ENCODE peak calls at places on chromosomes 11 and 22, in five cellular contexts. R is tibial nerve, Q is astrocyte of the spinal cord, Z is WERI-Rb-1, J is AG09309. Y is an unnamed sample.

GRCh38 chr11:4479676-4480075 is 2.8 kb upstream of the OR52K1 start:
- DNase-seq in Q (no peak), R (no peak), J (no peak), Z (no peak), Y (peak)

GRCh38 chr11:76709756-76710155 is 39.2 kb upstream of the LRRC32 start:
- DNase-seq in Q (no peak), R (no peak), Z (no peak), J (no peak), Y (no peak)

GRCh38 chr11:19970944-19971343 is 189.3 kb downstream of the DBX1 start:
- DNase-seq in Z (no peak), J (no peak), Q (no peak), R (no peak), Y (no peak)

GRCh38 chr11:108754901-108755625 is 90.2 kb downstream of the DDX10 start:
- DNase-seq in R (peak), Q (peak), J (peak), Z (no peak), Y (no peak)

GRCh38 chr22:45007247-45007945 is 2.4 kb downstream of the PHF21B start:
- DNase-seq in J (no peak), Z (peak), Q (peak), R (no peak), Y (peak)

GRCh38 chr11:33933607-33934006 is 41.7 kb upstream of the LMO2 start:
- DNase-seq in J (no peak), Z (no peak), Q (no peak), R (no peak), Y (no peak)

GRCh38 chr11:69866648-69867047 is 47.4 kb upstream of the FGF3 start:
- DNase-seq in J (no peak), Q (no peak), Z (no peak), R (no peak), Y (no peak)

GRCh38 chr11:47504910-47505309 is 48.0 kb downstream of the CELF1 start:
- DNase-seq in Z (no peak), J (no peak), Q (no peak), R (no peak), Y (no peak)

GRCh38 chr11:66860449-66860831 is 3.6 kb downstream of the LRFN4 start:
- DNase-seq in R (no peak), Z (no peak), Q (no peak), J (no peak), Y (no peak)

GRCh38 chr11:127864861-127865260 is 722.5 kb downstream of the ETS1 start:
- DNase-seq in Z (no peak), J (no peak), Q (no peak), R (no peak), Y (no peak)

GRCh38 chr22:23402275-23403151 is 177.6 kb downstream of the IGLL1 start:
- DNase-seq in Z (peak), R (no peak), Q (peak), J (no peak), Y (peak)

GRCh38 chr11:114129699-114130659 is 70.5 kb downstream of the ZBTB16 start:
- DNase-seq in R (no peak), Z (no peak), J (no peak), Q (no peak), Y (peak)

GRCh38 chr11:21622995-21623394 is 569.9 kb upstream of the ANO5 start:
- DNase-seq in R (no peak), Q (no peak), Z (peak), J (no peak), Y (no peak)

GRCh38 chr11:119789766-119790407 is 60.9 kb upstream of the NECTIN1 start:
- DNase-seq in J (no peak), Z (no peak), Q (no peak), R (no peak), Y (no peak)

GRCh38 chr11:75073459-75074190 is 23.1 kb downstream of the OR2AT4 start:
- DNase-seq in Z (peak), R (no peak), J (no peak), Q (no peak), Y (peak)

GRCh38 chr11:79198203-79198897 is 242.5 kb downstream of the TENM4 start:
- DNase-seq in R (no peak), Z (no peak), J (no peak), Q (no peak), Y (no peak)

GRCh38 chr11:79088967-79089366 is 351.9 kb downstream of the TENM4 start:
- DNase-seq in R (no peak), Q (no peak), Z (peak), J (no peak), Y (no peak)

GRCh38 chr22:19705181-19705934 is 8.9 kb upstream of the SEPTIN5 start:
- DNase-seq in Q (no peak), R (no peak), Z (peak), J (no peak), Y (no peak)

GRCh38 chr22:23888615-23889401 is 5.4 kb upstream of the MIF start:
- DNase-seq in J (no peak), R (no peak), Z (no peak), Q (peak), Y (no peak)

DNA sequence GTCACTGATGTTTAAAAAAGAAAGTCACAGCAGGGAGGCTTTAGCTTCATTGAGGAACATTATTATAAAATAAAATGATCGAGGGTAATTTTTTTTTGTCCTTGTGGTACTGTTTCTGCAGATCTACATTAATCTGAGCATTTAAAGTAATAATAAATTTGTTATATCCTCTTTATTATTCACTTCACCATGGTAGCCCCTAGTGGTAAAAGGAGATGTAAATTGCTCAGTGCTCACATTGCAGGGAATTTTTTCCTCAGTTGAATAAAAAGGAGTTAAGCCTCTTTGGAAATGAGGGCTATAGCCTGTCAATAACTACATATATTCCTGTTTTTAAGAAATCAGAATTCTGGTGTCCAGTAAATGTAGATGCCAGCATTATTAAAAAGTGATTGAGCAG is 99.7 kb upstream of the VPREB1 start:
- DNase-seq in J (no peak), Q (no peak), R (no peak), Z (no peak), Y (peak)
- TF ChIP-seq CTCF in J (no peak), Q (peak), R (no peak), Z (no peak), Y (no peak)

GRCh38 chr11:7577883-7578242 is 64.1 kb downstream of the PPFIBP2 start:
- DNase-seq in Z (no peak), Q (peak), J (no peak), R (no peak), Y (peak)
- H3K4me3 ChIP-seq in Z (no peak), Q (peak), J (peak), R (peak), Y (no peak)

GRCh38 chr11:13883042-13883441 is 79.5 kb upstream of the SPON1 start:
- DNase-seq in Q (no peak), Z (no peak), J (no peak), R (no peak), Y (no peak)
- TF ChIP-seq CTCF in Q (no peak), Z (no peak), J (no peak), R (no peak), Y (no peak)

DNA sequence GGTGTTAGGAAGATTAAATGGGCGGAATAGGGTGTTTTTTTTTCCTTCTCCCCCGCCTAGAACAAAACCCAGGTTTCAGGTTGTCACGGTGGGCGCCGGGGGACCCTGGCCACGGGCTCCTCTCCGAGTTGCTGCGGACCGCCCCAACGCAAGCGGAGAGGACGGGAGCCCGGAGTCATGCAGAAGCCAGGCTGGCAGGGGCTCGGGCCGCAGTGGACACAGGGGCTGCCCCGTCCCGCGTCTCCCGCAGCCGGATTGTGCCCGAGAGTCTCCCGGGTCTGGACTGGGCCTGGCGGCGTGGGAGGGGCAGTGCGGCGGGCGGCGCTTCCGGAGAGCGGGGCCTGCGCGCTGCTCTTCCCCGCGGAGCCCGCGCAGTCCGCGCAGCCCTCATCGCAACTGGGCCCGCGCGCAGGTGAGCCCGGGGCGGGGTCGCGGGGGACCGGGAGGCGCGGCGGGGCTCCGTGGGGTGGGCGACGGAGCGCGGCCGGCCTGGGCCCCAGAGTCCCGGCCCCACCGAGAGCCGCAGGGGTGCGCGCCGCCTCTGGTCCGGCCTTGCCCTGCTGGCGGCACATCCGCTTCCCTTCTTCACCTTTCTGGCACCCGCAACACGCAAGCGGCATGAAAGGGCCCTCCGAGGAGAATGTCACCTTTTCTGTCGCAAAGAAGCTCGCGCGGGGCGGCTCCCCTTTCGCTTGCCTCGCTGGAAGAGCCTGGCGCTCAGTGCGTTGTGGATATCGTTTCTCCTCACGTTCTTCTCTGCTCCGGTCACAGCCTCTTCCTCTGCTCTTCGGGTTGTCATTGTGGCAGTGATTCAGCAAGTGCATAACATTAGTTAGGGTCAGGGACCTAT is at the start of gene TIRAP:
- DNase-seq in J (no peak), Z (peak), Q (peak), R (peak), Y (peak)
- H3K4me3 ChIP-seq in J (peak), Z (peak), Q (peak), R (peak), Y (peak)

GRCh38 chr11:96156379-96156722 is 186.6 kb downstream of the MAML2 start:
- DNase-seq in Z (peak), J (no peak), R (peak), Q (no peak), Y (no peak)

GRCh38 chr11:96154802-96155520 is 188.0 kb downstream of the MAML2 start:
- DNase-seq in Z (no peak), J (no peak), Q (peak), R (no peak), Y (peak)

GRCh38 chr11:96157517-96157873 is 185.5 kb downstream of the MAML2 start:
- DNase-seq in R (no peak), Q (no peak), J (no peak), Z (no peak), Y (no peak)

GRCh38 chr11:96158126-96158525 is 184.9 kb downstream of the MAML2 start:
- DNase-seq in Z (no peak), R (no peak), Q (no peak), J (no peak), Y (no peak)

GRCh38 chr11:96155627-96156378 is 187.2 kb downstream of the MAML2 start:
- DNase-seq in Z (peak), Q (peak), J (peak), R (peak), Y (peak)
- TF ChIP-seq CTCF in Z (peak), Q (peak), J (peak), R (peak), Y (peak)

GRCh38 chr11:1547467-1548098 is 24.5 kb downstream of the DUSP8 start:
- DNase-seq in R (no peak), Z (no peak), J (no peak), Q (no peak), Y (no peak)
- H3K4me3 ChIP-seq in R (peak), Z (peak), J (no peak), Q (no peak), Y (no peak)

DNA sequence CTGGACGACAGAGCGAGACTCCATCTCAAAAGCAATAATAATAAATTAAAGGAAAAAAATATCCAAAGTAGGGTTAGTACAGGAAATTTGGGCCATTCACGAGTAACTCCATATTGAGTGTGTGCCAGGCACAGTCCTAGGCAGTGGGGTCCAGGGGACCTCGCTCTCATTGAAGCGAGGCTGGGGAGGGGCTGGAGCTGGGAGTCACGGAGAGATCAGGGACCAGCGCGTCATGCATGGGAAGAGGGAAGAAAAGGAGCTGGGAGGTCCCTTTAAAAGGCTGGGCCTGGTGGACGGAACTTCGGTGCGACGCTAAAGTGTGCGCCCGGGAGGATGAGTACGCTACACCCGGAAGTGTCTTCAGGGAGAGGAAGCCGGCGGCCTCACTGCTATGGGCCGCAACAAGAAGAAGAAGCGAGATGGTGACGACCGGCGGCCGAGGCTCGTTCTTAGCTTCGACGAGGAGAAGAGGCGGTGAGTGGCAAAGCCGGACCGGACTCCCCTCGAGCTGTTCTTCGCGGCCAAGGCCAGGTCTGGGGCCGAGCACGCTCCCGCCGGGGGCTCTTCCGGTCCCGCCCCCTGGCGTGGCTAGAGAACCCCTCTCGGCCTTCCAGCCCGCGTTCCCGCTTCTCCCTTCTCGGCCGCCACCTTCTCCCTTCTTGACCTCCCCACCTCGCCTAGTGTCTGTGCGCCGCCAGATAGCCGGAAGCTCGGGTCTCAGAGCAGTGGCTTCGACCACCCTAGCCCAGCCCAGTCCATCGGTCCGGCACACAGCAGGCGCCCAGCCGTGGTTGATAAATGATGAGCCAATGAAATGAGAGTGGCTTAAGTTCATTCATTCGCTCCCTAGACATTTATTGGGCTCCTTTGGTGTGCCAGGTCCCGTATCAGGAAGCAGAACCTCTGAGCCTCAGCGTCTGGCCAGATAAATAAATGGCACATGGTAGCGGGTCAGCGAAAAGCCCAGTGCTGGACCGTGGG is at the start of gene NOL12:
- DNase-seq in J (peak), Z (peak), Q (peak), R (peak), Y (peak)
- TF ChIP-seq CTCF in J (no peak), Z (no peak), Q (no peak), R (no peak), Y (no peak)

DNA sequence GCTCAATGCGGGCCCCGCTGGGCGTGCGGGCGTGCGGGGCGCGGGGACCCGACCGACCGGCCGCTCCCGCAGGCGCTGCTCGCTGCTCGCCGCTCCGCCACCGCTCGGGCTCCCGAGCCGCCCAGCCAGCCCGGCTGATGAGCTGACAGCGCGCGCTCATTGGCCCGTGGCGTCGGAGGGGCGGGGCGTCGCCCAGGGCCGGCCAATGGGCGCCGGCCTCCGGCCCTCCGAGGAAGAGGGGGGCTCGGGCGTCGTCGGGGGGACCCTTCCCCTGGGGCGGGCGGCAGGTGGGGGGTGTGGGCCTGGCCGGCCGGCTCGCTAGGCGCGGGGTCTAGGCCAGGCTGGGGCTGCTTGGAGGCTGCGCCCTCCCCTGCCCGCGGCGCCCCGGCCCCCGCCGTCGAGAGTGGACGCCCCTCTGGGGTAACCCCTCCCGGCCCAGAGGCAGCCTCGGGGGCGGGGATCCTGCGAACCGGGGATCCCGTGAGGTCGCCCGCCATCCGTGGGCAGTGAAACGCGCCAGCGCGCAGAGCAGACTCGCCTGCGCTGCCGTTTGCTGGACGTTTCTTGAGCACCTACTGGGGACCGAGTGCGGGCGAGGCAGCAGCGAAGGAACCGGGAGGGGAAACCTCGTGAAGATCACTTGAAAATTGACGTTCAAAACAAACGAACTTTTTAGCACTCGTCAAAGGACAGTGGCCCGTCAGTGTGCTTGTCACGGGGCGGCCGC is at the start of gene SCUBE1:
- DNase-seq in J (no peak), R (peak), Z (peak), Q (no peak), Y (peak)
- H3K4me3 ChIP-seq in J (no peak), R (peak), Z (peak), Q (no peak), Y (no peak)

Y was measured in epithelial cell of esophagus.